ENCODE peak calls at places on chromosomes 1 and 21, in nine cellular contexts. W is activated CD4-positive, alpha-beta memory T cell treated with anti-CD3 and anti-CD28 coated beads, Interleukin-2, amount 10 ng/mL, durations not matched to agents 7 days and 5 days; N is AG08396; P is psoas muscle; X is brain microvascular endothelial cell; E is HTR-8/SVneo; O is progenitor cell of endocrine pancreas; J is NAMALWA; D is right cardiac atrium. G is an unnamed sample.

GRCh38 chr21:35138665-35139381 is 89.7 kb upstream of the RUNX1 start:
- DNase-seq in E (peak; percentile 76), N (peak; percentile 15), D (no peak), P (no peak), W (peak; percentile 23), O (no peak), X (peak; percentile 94), J (peak; percentile 57), G (no peak)

GRCh38 chr21:36964832-36965719 is 1.4 kb downstream of the HLCS start:
- DNase-seq in E (no peak), X (no peak), O (no peak), P (no peak), W (no peak), D (no peak), J (peak; percentile 33), N (no peak), G (no peak)

GRCh38 chr1:231234506-231234905 is 6.5 kb upstream of the GNPAT start:
- DNase-seq in E (no peak), D (no peak), O (no peak), P (no peak), W (no peak), N (no peak), X (no peak), J (no peak), G (no peak)

GRCh38 chr1:229064320-229064908 is 206.5 kb upstream of the RAB4A start:
- DNase-seq in P (no peak), E (no peak), N (no peak), O (no peak), X (no peak), J (no peak), W (no peak), D (no peak), G (no peak)

GRCh38 chr1:180151508-180151907 is 3.2 kb upstream of the QSOX1 start:
- DNase-seq in E (peak; percentile 66), J (no peak), O (no peak), X (peak; percentile 78), P (no peak), N (peak; percentile 77), W (no peak), D (no peak), G (no peak)

GRCh38 chr1:11882814-11883538 is 24.2 kb upstream of the NPPB start:
- DNase-seq in X (no peak), W (no peak), D (peak; percentile 94), N (no peak), O (no peak), J (no peak), P (peak; percentile 88), E (peak; percentile 21), G (no peak)

GRCh38 chr21:45141507-45141906 is 67.1 kb downstream of the ADARB1 start:
- DNase-seq in J (no peak), W (no peak), E (no peak), N (no peak), O (no peak), X (no peak), D (peak; percentile 25), P (no peak), G (no peak)

GRCh38 chr21:26887241-26887640 is 42.0 kb upstream of the ADAMTS1 start:
- DNase-seq in J (no peak), X (peak; percentile 28), E (no peak), D (no peak), N (no peak), P (no peak), O (no peak), W (no peak), G (no peak)

GRCh38 chr1:27863552-27863943 is 8.8 kb upstream of the THEMIS2 start:
- DNase-seq in O (no peak), D (no peak), J (no peak), E (no peak), N (no peak), X (no peak), W (no peak), P (no peak), G (no peak)

GRCh38 chr1:77652179-77652745 is 30.2 kb downstream of the ZZZ3 start:
- DNase-seq in W (no peak), J (peak; percentile 46), E (no peak), O (no peak), N (no peak), P (no peak), D (no peak), X (no peak), G (no peak)

GRCh38 chr1:64112281-64112680 is 91.1 kb upstream of the UBE2U start:
- DNase-seq in O (no peak), N (peak; percentile 30), X (peak; percentile 76), E (no peak), J (no peak), P (no peak), W (no peak), D (no peak), G (no peak)

GRCh38 chr1:85628791-85629531 is 48.4 kb downstream of the CCN1 start:
- DNase-seq in D (peak; percentile 64), N (peak; percentile 77), X (peak; percentile 88), O (no peak), W (no peak), P (peak; percentile 58), J (no peak), E (peak; percentile 38), G (no peak)

G was measured in NCI-H187.